ENCODE peak calls at places on chromosomes 13 and 19, in nine cellular contexts. One of them, this sample, is unnamed.

GRCh38 chr13:66532845-66533244 is 697.3 kb downstream of the PCDH9 start:
- DNase-seq in MM.1S: no peak
- DNase-seq in AG04450: no peak
- DNase-seq in upper lobe of right lung: no peak
- DNase-seq in IMR-90: no peak
- DNase-seq in left lung: no peak
- DNase-seq in breast epithelium: no peak
- DNase-seq in fibroblast of pulmonary artery: no peak
- DNase-seq in neuronal stem cell: no peak
- DNase-seq in this sample: no peak

GRCh38 chr13:33009019-33009418 is 7.2 kb upstream of the KL start:
- DNase-seq in AG04450: no peak
- DNase-seq in IMR-90: no peak
- DNase-seq in left lung: no peak
- DNase-seq in neuronal stem cell: no peak
- DNase-seq in upper lobe of right lung: no peak
- DNase-seq in fibroblast of pulmonary artery: no peak
- DNase-seq in MM.1S: no peak
- DNase-seq in breast epithelium: no peak
- DNase-seq in this sample: no peak

GRCh38 chr19:17333611-17334413 is 843 bp downstream of the ANO8 start:
- DNase-seq in left lung: no peak
- DNase-seq in IMR-90: peak; percentile 80
- DNase-seq in breast epithelium: no peak
- DNase-seq in MM.1S: peak; percentile 43
- DNase-seq in neuronal stem cell: no peak
- DNase-seq in fibroblast of pulmonary artery: peak; percentile 64
- DNase-seq in AG04450: peak; percentile 33
- DNase-seq in upper lobe of right lung: no peak
- DNase-seq in this sample: peak; percentile 87

GRCh38 chr19:6678690-6679109 is 8.7 kb upstream of the TNFSF14 start:
- DNase-seq in fibroblast of pulmonary artery: no peak
- DNase-seq in breast epithelium: no peak
- DNase-seq in AG04450: no peak
- DNase-seq in MM.1S: no peak
- DNase-seq in left lung: no peak
- DNase-seq in upper lobe of right lung: no peak
- DNase-seq in neuronal stem cell: no peak
- DNase-seq in IMR-90: no peak
- DNase-seq in this sample: no peak

GRCh38 chr13:57634829-57635165 is 3.3 kb downstream of the PCDH17 start:
- DNase-seq in AG04450: no peak
- DNase-seq in fibroblast of pulmonary artery: no peak
- DNase-seq in upper lobe of right lung: peak; percentile 60
- DNase-seq in IMR-90: no peak
- DNase-seq in left lung: peak; percentile 67
- DNase-seq in breast epithelium: peak; percentile 49
- DNase-seq in MM.1S: no peak
- DNase-seq in neuronal stem cell: no peak
- DNase-seq in this sample: no peak

GRCh38 chr19:15195381-15195964 is 5.3 kb downstream of the NOTCH3 start:
- DNase-seq in IMR-90: peak; percentile 61
- DNase-seq in breast epithelium: peak; percentile 85
- DNase-seq in fibroblast of pulmonary artery: peak; percentile 56
- DNase-seq in AG04450: no peak
- DNase-seq in left lung: peak; percentile 84
- DNase-seq in MM.1S: no peak
- DNase-seq in neuronal stem cell: peak; percentile 78
- DNase-seq in upper lobe of right lung: peak; percentile 86
- DNase-seq in this sample: no peak

GRCh38 chr19:36081385-36081784 is 26.7 kb downstream of the WDR62 start:
- DNase-seq in IMR-90: peak; percentile 10
- DNase-seq in fibroblast of pulmonary artery: no peak
- DNase-seq in neuronal stem cell: no peak
- DNase-seq in left lung: no peak
- DNase-seq in MM.1S: no peak
- DNase-seq in upper lobe of right lung: no peak
- DNase-seq in AG04450: no peak
- DNase-seq in breast epithelium: no peak
- DNase-seq in this sample: no peak

GRCh38 chr19:33621811-33622504 is at the start of gene CHST8:
- DNase-seq in AG04450: no peak
- DNase-seq in neuronal stem cell: peak; percentile 73
- DNase-seq in IMR-90: no peak
- DNase-seq in left lung: no peak
- DNase-seq in breast epithelium: no peak
- DNase-seq in fibroblast of pulmonary artery: peak; percentile 16
- DNase-seq in upper lobe of right lung: no peak
- DNase-seq in MM.1S: peak; percentile 33
- DNase-seq in this sample: no peak

GRCh38 chr19:44807652-44808462 is 1.0 kb upstream of the BCAM start:
- DNase-seq in upper lobe of right lung: peak; percentile 86
- DNase-seq in MM.1S: no peak
- DNase-seq in AG04450: no peak
- DNase-seq in IMR-90: peak; percentile 34
- DNase-seq in left lung: peak; percentile 84
- DNase-seq in fibroblast of pulmonary artery: peak; percentile 34
- DNase-seq in breast epithelium: peak; percentile 69
- DNase-seq in neuronal stem cell: peak; percentile 64
- DNase-seq in this sample: no peak

GRCh38 chr13:106710267-106710666 is 142.3 kb upstream of the ARGLU1 start:
- DNase-seq in fibroblast of pulmonary artery: peak; percentile 74
- DNase-seq in breast epithelium: no peak
- DNase-seq in left lung: no peak
- DNase-seq in MM.1S: no peak
- DNase-seq in AG04450: no peak
- DNase-seq in IMR-90: no peak
- DNase-seq in neuronal stem cell: no peak
- DNase-seq in upper lobe of right lung: no peak
- DNase-seq in this sample: no peak
- H3K4me3 ChIP-seq in fibroblast of pulmonary artery: peak overlapping the region; percentile 28
- H3K4me3 ChIP-seq in breast epithelium: peak overlapping the region; percentile 50
- H3K4me3 ChIP-seq in left lung: no peak overlapping the region
- H3K4me3 ChIP-seq in MM.1S: no peak overlapping the region
- H3K4me3 ChIP-seq in AG04450: no peak overlapping the region
- H3K4me3 ChIP-seq in IMR-90: no peak overlapping the region
- H3K4me3 ChIP-seq in neuronal stem cell: no peak overlapping the region
- H3K4me3 ChIP-seq in upper lobe of right lung: peak overlapping the region; percentile 28
- H3K4me3 ChIP-seq in this sample: no peak overlapping the region

GRCh38 chr13:34127523-34127922 is 309.6 kb downstream of the RFC3 start:
- DNase-seq in upper lobe of right lung: no peak
- DNase-seq in AG04450: no peak
- DNase-seq in left lung: no peak
- DNase-seq in fibroblast of pulmonary artery: no peak
- DNase-seq in neuronal stem cell: no peak
- DNase-seq in MM.1S: no peak
- DNase-seq in breast epithelium: no peak
- DNase-seq in IMR-90: no peak
- DNase-seq in this sample: no peak
- H3K4me3 ChIP-seq in upper lobe of right lung: no peak overlapping the region
- H3K4me3 ChIP-seq in AG04450: no peak overlapping the region
- H3K4me3 ChIP-seq in left lung: no peak overlapping the region
- H3K4me3 ChIP-seq in fibroblast of pulmonary artery: no peak overlapping the region
- H3K4me3 ChIP-seq in neuronal stem cell: no peak overlapping the region
- H3K4me3 ChIP-seq in MM.1S: no peak overlapping the region
- H3K4me3 ChIP-seq in breast epithelium: no peak overlapping the region
- H3K4me3 ChIP-seq in IMR-90: no peak overlapping the region
- H3K4me3 ChIP-seq in this sample: no peak overlapping the region

GRCh38 chr19:41304706-41305483 is 5.1 kb upstream of the CCDC97 start:
- DNase-seq in AG04450: no peak
- DNase-seq in IMR-90: no peak
- DNase-seq in MM.1S: no peak
- DNase-seq in neuronal stem cell: no peak
- DNase-seq in left lung: no peak
- DNase-seq in upper lobe of right lung: peak; percentile 21
- DNase-seq in fibroblast of pulmonary artery: no peak
- DNase-seq in breast epithelium: no peak
- DNase-seq in this sample: no peak

GRCh38 chr19:41302624-41303351 is 7.2 kb upstream of the CCDC97 start:
- DNase-seq in upper lobe of right lung: peak; percentile 69
- DNase-seq in breast epithelium: no peak
- DNase-seq in fibroblast of pulmonary artery: no peak
- DNase-seq in IMR-90: no peak
- DNase-seq in left lung: peak; percentile 82
- DNase-seq in AG04450: no peak
- DNase-seq in MM.1S: no peak
- DNase-seq in neuronal stem cell: no peak
- DNase-seq in this sample: peak; percentile 45

GRCh38 chr19:41305923-41306322 is 4.0 kb upstream of the CCDC97 start:
- DNase-seq in neuronal stem cell: no peak
- DNase-seq in fibroblast of pulmonary artery: no peak
- DNase-seq in IMR-90: no peak
- DNase-seq in MM.1S: no peak
- DNase-seq in upper lobe of right lung: no peak
- DNase-seq in left lung: no peak
- DNase-seq in AG04450: no peak
- DNase-seq in breast epithelium: no peak
- DNase-seq in this sample: no peak

GRCh38 chr19:41306394-41306793 is 3.6 kb upstream of the CCDC97 start:
- DNase-seq in left lung: no peak
- DNase-seq in upper lobe of right lung: no peak
- DNase-seq in neuronal stem cell: no peak
- DNase-seq in fibroblast of pulmonary artery: no peak
- DNase-seq in AG04450: no peak
- DNase-seq in IMR-90: no peak
- DNase-seq in MM.1S: no peak
- DNase-seq in breast epithelium: no peak
- DNase-seq in this sample: no peak

GRCh38 chr19:41303941-41304340 is 6.0 kb upstream of the CCDC97 start:
- DNase-seq in breast epithelium: no peak
- DNase-seq in AG04450: no peak
- DNase-seq in fibroblast of pulmonary artery: no peak
- DNase-seq in MM.1S: no peak
- DNase-seq in upper lobe of right lung: peak; percentile 59
- DNase-seq in left lung: no peak
- DNase-seq in IMR-90: no peak
- DNase-seq in neuronal stem cell: no peak
- DNase-seq in this sample: no peak
- H3K4me3 ChIP-seq in breast epithelium: no peak overlapping the region
- H3K4me3 ChIP-seq in AG04450: no peak overlapping the region
- H3K4me3 ChIP-seq in fibroblast of pulmonary artery: no peak overlapping the region
- H3K4me3 ChIP-seq in MM.1S: no peak overlapping the region
- H3K4me3 ChIP-seq in upper lobe of right lung: no peak overlapping the region
- H3K4me3 ChIP-seq in left lung: no peak overlapping the region
- H3K4me3 ChIP-seq in IMR-90: no peak overlapping the region
- H3K4me3 ChIP-seq in neuronal stem cell: no peak overlapping the region
- H3K4me3 ChIP-seq in this sample: no peak overlapping the region

DNA sequence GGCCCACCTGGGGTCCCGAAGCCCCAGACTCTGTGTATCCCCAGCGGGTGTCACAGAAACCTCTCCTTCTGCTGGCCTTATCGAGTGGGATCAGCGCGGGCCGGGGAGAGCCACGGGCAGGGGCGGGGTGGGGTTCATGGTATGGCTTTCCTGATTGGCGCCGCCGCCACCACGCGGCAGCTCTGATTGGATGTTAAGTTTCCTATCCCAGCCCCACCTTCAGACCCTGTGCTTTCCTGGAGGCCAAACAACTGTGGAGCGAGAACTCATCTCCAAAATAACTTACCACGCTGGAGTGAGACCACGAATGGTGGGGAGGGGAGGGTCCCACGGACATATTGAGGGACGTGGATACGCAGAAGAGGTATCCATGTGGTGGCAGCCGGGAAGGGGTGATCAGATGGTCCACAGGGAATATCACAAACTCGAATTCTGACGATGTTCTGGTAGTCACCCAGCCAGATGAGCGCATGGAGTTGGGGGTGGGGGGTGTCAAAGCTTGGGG is 1.0 kb upstream of the ICAM5 start:
- DNase-seq in fibroblast of pulmonary artery: peak; percentile 40
- DNase-seq in IMR-90: peak; percentile 40
- DNase-seq in AG04450: no peak
- DNase-seq in upper lobe of right lung: peak; percentile 79
- DNase-seq in left lung: peak; percentile 82
- DNase-seq in MM.1S: peak; percentile 55
- DNase-seq in neuronal stem cell: no peak
- DNase-seq in breast epithelium: no peak
- DNase-seq in this sample: peak; percentile 78
- H3K4me3 ChIP-seq in fibroblast of pulmonary artery: peak overlapping the region; percentile 54
- H3K4me3 ChIP-seq in IMR-90: peak overlapping the region; percentile 77
- H3K4me3 ChIP-seq in AG04450: peak overlapping the region; percentile 63
- H3K4me3 ChIP-seq in upper lobe of right lung: peak overlapping the region; percentile 58
- H3K4me3 ChIP-seq in left lung: peak overlapping the region; percentile 48
- H3K4me3 ChIP-seq in MM.1S: peak overlapping the region; percentile 55
- H3K4me3 ChIP-seq in neuronal stem cell: peak overlapping the region; percentile 19
- H3K4me3 ChIP-seq in breast epithelium: peak overlapping the region; percentile 72
- H3K4me3 ChIP-seq in this sample: peak overlapping the region; percentile 57

This sample was measured in Jurkat, Clone E6-1.